ENCODE peak calls at places on chromosome 19, in six cellular contexts. One of them, this sample, is unnamed.

GRCh38 chr19:49682274-49682673 is 5.2 kb downstream of the PRMT1 start:
- DNase-seq in astrocyte of the cerebellum: no peak
- DNase-seq in stimulated activated CD8-positive, alpha-beta memory T cell treated with anti-CD3 and anti-CD28 coated beads, Interleukin-4, amount 100 ng/mL, for 4 hours: no peak
- DNase-seq in hypothalamus: no peak
- DNase-seq in upper lobe of right lung: no peak
- DNase-seq in cardiac fibroblast: peak; percentile 28
- DNase-seq in this sample: no peak

GRCh38 chr19:33634361-33635091 is 12.8 kb downstream of the CHST8 start:
- DNase-seq in astrocyte of the cerebellum: no peak
- DNase-seq in stimulated activated CD8-positive, alpha-beta memory T cell treated with anti-CD3 and anti-CD28 coated beads, Interleukin-4, amount 100 ng/mL, for 4 hours: no peak
- DNase-seq in hypothalamus: no peak
- DNase-seq in upper lobe of right lung: peak; percentile 40
- DNase-seq in cardiac fibroblast: no peak
- DNase-seq in this sample: no peak

GRCh38 chr19:12000152-12000981 is 35.1 kb downstream of the ZNF433 start:
- DNase-seq in astrocyte of the cerebellum: peak; percentile 20
- DNase-seq in stimulated activated CD8-positive, alpha-beta memory T cell treated with anti-CD3 and anti-CD28 coated beads, Interleukin-4, amount 100 ng/mL, for 4 hours: no peak
- DNase-seq in hypothalamus: no peak
- DNase-seq in upper lobe of right lung: no peak
- DNase-seq in cardiac fibroblast: peak; percentile 26
- DNase-seq in this sample: no peak

GRCh38 chr19:40813182-40813581 is 14.2 kb downstream of the EGLN2 start:
- DNase-seq in astrocyte of the cerebellum: no peak
- DNase-seq in stimulated activated CD8-positive, alpha-beta memory T cell treated with anti-CD3 and anti-CD28 coated beads, Interleukin-4, amount 100 ng/mL, for 4 hours: no peak
- DNase-seq in hypothalamus: no peak
- DNase-seq in upper lobe of right lung: peak; percentile 82
- DNase-seq in cardiac fibroblast: no peak
- DNase-seq in this sample: no peak

GRCh38 chr19:4557186-4557970 is 2.1 kb downstream of the SEMA6B start:
- DNase-seq in astrocyte of the cerebellum: no peak
- DNase-seq in stimulated activated CD8-positive, alpha-beta memory T cell treated with anti-CD3 and anti-CD28 coated beads, Interleukin-4, amount 100 ng/mL, for 4 hours: no peak
- DNase-seq in hypothalamus: no peak
- DNase-seq in upper lobe of right lung: no peak
- DNase-seq in cardiac fibroblast: no peak
- DNase-seq in this sample: no peak

GRCh38 chr19:38813323-38813722 is 578 bp upstream of the LGALS4 start:
- DNase-seq in astrocyte of the cerebellum: no peak
- DNase-seq in stimulated activated CD8-positive, alpha-beta memory T cell treated with anti-CD3 and anti-CD28 coated beads, Interleukin-4, amount 100 ng/mL, for 4 hours: no peak
- DNase-seq in hypothalamus: no peak
- DNase-seq in upper lobe of right lung: no peak
- DNase-seq in cardiac fibroblast: no peak
- DNase-seq in this sample: no peak

GRCh38 chr19:17889609-17890214 is 18.0 kb downstream of the SLC5A5 start:
- DNase-seq in astrocyte of the cerebellum: peak; percentile 32
- DNase-seq in stimulated activated CD8-positive, alpha-beta memory T cell treated with anti-CD3 and anti-CD28 coated beads, Interleukin-4, amount 100 ng/mL, for 4 hours: no peak
- DNase-seq in hypothalamus: no peak
- DNase-seq in upper lobe of right lung: no peak
- DNase-seq in cardiac fibroblast: peak; percentile 56
- DNase-seq in this sample: no peak

GRCh38 chr19:33416307-33417215 is 43.1 kb downstream of the CEBPG start:
- DNase-seq in astrocyte of the cerebellum: peak; percentile 41
- DNase-seq in stimulated activated CD8-positive, alpha-beta memory T cell treated with anti-CD3 and anti-CD28 coated beads, Interleukin-4, amount 100 ng/mL, for 4 hours: peak; percentile 35
- DNase-seq in hypothalamus: no peak
- DNase-seq in upper lobe of right lung: no peak
- DNase-seq in cardiac fibroblast: peak; percentile 72
- DNase-seq in this sample: no peak

GRCh38 chr19:58401825-58402433 is 6.5 kb downstream of the RNF225 start:
- DNase-seq in astrocyte of the cerebellum: no peak
- DNase-seq in stimulated activated CD8-positive, alpha-beta memory T cell treated with anti-CD3 and anti-CD28 coated beads, Interleukin-4, amount 100 ng/mL, for 4 hours: no peak
- DNase-seq in hypothalamus: no peak
- DNase-seq in upper lobe of right lung: no peak
- DNase-seq in cardiac fibroblast: no peak
- DNase-seq in this sample: no peak

GRCh38 chr19:3516675-3517207 is 10.6 kb downstream of the FZR1 start:
- DNase-seq in astrocyte of the cerebellum: no peak
- DNase-seq in stimulated activated CD8-positive, alpha-beta memory T cell treated with anti-CD3 and anti-CD28 coated beads, Interleukin-4, amount 100 ng/mL, for 4 hours: no peak
- DNase-seq in hypothalamus: no peak
- DNase-seq in upper lobe of right lung: no peak
- DNase-seq in cardiac fibroblast: no peak
- DNase-seq in this sample: no peak

GRCh38 chr19:39829702-39830275 is 4.2 kb downstream of the DYRK1B start:
- DNase-seq in astrocyte of the cerebellum: no peak
- DNase-seq in stimulated activated CD8-positive, alpha-beta memory T cell treated with anti-CD3 and anti-CD28 coated beads, Interleukin-4, amount 100 ng/mL, for 4 hours: no peak
- DNase-seq in hypothalamus: no peak
- DNase-seq in upper lobe of right lung: no peak
- DNase-seq in cardiac fibroblast: no peak
- DNase-seq in this sample: no peak

GRCh38 chr19:46713781-46714522 is 3.0 kb downstream of the PRKD2 start:
- DNase-seq in astrocyte of the cerebellum: peak; percentile 52
- DNase-seq in stimulated activated CD8-positive, alpha-beta memory T cell treated with anti-CD3 and anti-CD28 coated beads, Interleukin-4, amount 100 ng/mL, for 4 hours: peak; percentile 48
- DNase-seq in hypothalamus: no peak
- DNase-seq in upper lobe of right lung: peak; percentile 96
- DNase-seq in cardiac fibroblast: peak; percentile 82
- DNase-seq in this sample: peak; percentile 81

GRCh38 chr19:48169585-48169973 is 565 bp downstream of the LIG1 start:
- DNase-seq in astrocyte of the cerebellum: no peak
- DNase-seq in stimulated activated CD8-positive, alpha-beta memory T cell treated with anti-CD3 and anti-CD28 coated beads, Interleukin-4, amount 100 ng/mL, for 4 hours: peak; percentile 91
- DNase-seq in hypothalamus: no peak
- DNase-seq in upper lobe of right lung: peak; percentile 94
- DNase-seq in cardiac fibroblast: peak; percentile 77
- DNase-seq in this sample: peak; percentile 53

GRCh38 chr19:29793116-29793727 is 18.6 kb upstream of the CCNE1 start:
- DNase-seq in astrocyte of the cerebellum: no peak
- DNase-seq in stimulated activated CD8-positive, alpha-beta memory T cell treated with anti-CD3 and anti-CD28 coated beads, Interleukin-4, amount 100 ng/mL, for 4 hours: no peak
- DNase-seq in hypothalamus: no peak
- DNase-seq in upper lobe of right lung: no peak
- DNase-seq in cardiac fibroblast: no peak
- DNase-seq in this sample: no peak

GRCh38 chr19:1064661-1065605 is 2.0 kb upstream of the ARHGAP45 start:
- DNase-seq in astrocyte of the cerebellum: peak; percentile 16
- DNase-seq in stimulated activated CD8-positive, alpha-beta memory T cell treated with anti-CD3 and anti-CD28 coated beads, Interleukin-4, amount 100 ng/mL, for 4 hours: no peak
- DNase-seq in hypothalamus: no peak
- DNase-seq in upper lobe of right lung: peak; percentile 89
- DNase-seq in cardiac fibroblast: peak; percentile 72
- DNase-seq in this sample: peak; percentile 77

GRCh38 chr19:15374105-15374651 is 5.4 kb downstream of the AKAP8 start:
- DNase-seq in astrocyte of the cerebellum: no peak
- DNase-seq in stimulated activated CD8-positive, alpha-beta memory T cell treated with anti-CD3 and anti-CD28 coated beads, Interleukin-4, amount 100 ng/mL, for 4 hours: no peak
- DNase-seq in hypothalamus: no peak
- DNase-seq in upper lobe of right lung: no peak
- DNase-seq in cardiac fibroblast: no peak
- DNase-seq in this sample: no peak

GRCh38 chr19:38433268-38433733 is at the start of gene RYR1:
- DNase-seq in astrocyte of the cerebellum: no peak
- DNase-seq in stimulated activated CD8-positive, alpha-beta memory T cell treated with anti-CD3 and anti-CD28 coated beads, Interleukin-4, amount 100 ng/mL, for 4 hours: no peak
- DNase-seq in hypothalamus: no peak
- DNase-seq in upper lobe of right lung: peak; percentile 79
- DNase-seq in cardiac fibroblast: no peak
- DNase-seq in this sample: no peak

GRCh38 chr19:47197141-47197540 is 33.9 kb downstream of the BBC3 start:
- DNase-seq in astrocyte of the cerebellum: no peak
- DNase-seq in stimulated activated CD8-positive, alpha-beta memory T cell treated with anti-CD3 and anti-CD28 coated beads, Interleukin-4, amount 100 ng/mL, for 4 hours: no peak
- DNase-seq in hypothalamus: no peak
- DNase-seq in upper lobe of right lung: no peak
- DNase-seq in cardiac fibroblast: no peak
- DNase-seq in this sample: no peak

GRCh38 chr19:46616631-46617322 is 8.1 kb downstream of the PTGIR start:
- DNase-seq in astrocyte of the cerebellum: no peak
- DNase-seq in stimulated activated CD8-positive, alpha-beta memory T cell treated with anti-CD3 and anti-CD28 coated beads, Interleukin-4, amount 100 ng/mL, for 4 hours: no peak
- DNase-seq in hypothalamus: no peak
- DNase-seq in upper lobe of right lung: peak; percentile 82
- DNase-seq in cardiac fibroblast: peak; percentile 55
- DNase-seq in this sample: no peak

This sample was measured in frontal cortex.